ENCODE peak calls at places on chromosomes 12 and 14, in eight cellular contexts. C is lower leg skin, S is endothelial cell of umbilical vein, L is activated B cell treated with CpG ODN at 0.5 μM for 24 hours, X is transverse colon, U is mammary epithelial cell, K is uterus, M is BE2C. B is an unnamed sample.

GRCh38 chr14:85093631-85094330 is 436.2 kb upstream of the FLRT2 start:
- DNase-seq in C (no peak), S (no peak), L (no peak), X (no peak), U (peak), K (no peak), M (no peak), B (no peak)

GRCh38 chr14:100587763-100588411 is 670 bp upstream of the BEGAIN start:
- DNase-seq in C (peak), S (no peak), L (peak), X (no peak), U (no peak), K (no peak), M (peak), B (no peak)

GRCh38 chr12:2139651-2140050 is 86.9 kb downstream of the CACNA1C start:
- DNase-seq in C (no peak), S (no peak), L (no peak), X (no peak), U (no peak), K (no peak), M (no peak), B (no peak)

GRCh38 chr14:60856113-60856512 is 121.6 kb downstream of the MNAT1 start:
- DNase-seq in C (no peak), S (no peak), L (no peak), X (no peak), U (no peak), K (no peak), M (no peak), B (no peak)

GRCh38 chr12:92259291-92259690 is 113.6 kb upstream of the BTG1 start:
- DNase-seq in C (no peak), S (peak), L (no peak), X (no peak), U (no peak), K (no peak), M (no peak), B (no peak)

GRCh38 chr14:54174437-54174836 is 217.8 kb upstream of the BMP4 start:
- DNase-seq in C (no peak), S (peak), L (no peak), X (no peak), U (no peak), K (no peak), M (no peak), B (no peak)

GRCh38 chr12:69345742-69346141 is 2.4 kb upstream of the LYZ start:
- DNase-seq in C (no peak), S (no peak), L (no peak), X (no peak), U (no peak), K (no peak), M (no peak), B (no peak)

GRCh38 chr12:278046-278445 is 15.4 kb upstream of the SLC6A13 start:
- DNase-seq in C (no peak), S (no peak), L (no peak), X (no peak), U (no peak), K (no peak), M (no peak), B (no peak)

GRCh38 chr14:73784065-73784987 is 67.3 kb upstream of the PTGR2 start:
- DNase-seq in C (no peak), S (no peak), L (no peak), X (no peak), U (peak), K (no peak), M (no peak), B (no peak)

GRCh38 chr12:131458048-131458374 is 252.9 kb upstream of the SFSWAP start:
- DNase-seq in C (no peak), S (no peak), L (no peak), X (no peak), U (no peak), K (no peak), M (no peak), B (no peak)

GRCh38 chr12:64392221-64392620 is 1.7 kb upstream of the C12orf56 start:
- DNase-seq in C (no peak), S (peak), L (no peak), X (no peak), U (peak), K (no peak), M (peak), B (no peak)
- TF ChIP-seq CTCF in C (no peak), S (peak), L (no peak), X (peak), U (peak), K (no peak), M (peak), B (no peak)

GRCh38 chr12:7162691-7163114 is 26.8 kb upstream of the PEX5 start:
- DNase-seq in C (no peak), S (no peak), L (no peak), X (peak), U (peak), K (no peak), M (no peak), B (no peak)
- TF ChIP-seq CTCF in C (no peak), S (peak), L (no peak), X (peak), U (peak), K (peak), M (peak), B (no peak)

DNA sequence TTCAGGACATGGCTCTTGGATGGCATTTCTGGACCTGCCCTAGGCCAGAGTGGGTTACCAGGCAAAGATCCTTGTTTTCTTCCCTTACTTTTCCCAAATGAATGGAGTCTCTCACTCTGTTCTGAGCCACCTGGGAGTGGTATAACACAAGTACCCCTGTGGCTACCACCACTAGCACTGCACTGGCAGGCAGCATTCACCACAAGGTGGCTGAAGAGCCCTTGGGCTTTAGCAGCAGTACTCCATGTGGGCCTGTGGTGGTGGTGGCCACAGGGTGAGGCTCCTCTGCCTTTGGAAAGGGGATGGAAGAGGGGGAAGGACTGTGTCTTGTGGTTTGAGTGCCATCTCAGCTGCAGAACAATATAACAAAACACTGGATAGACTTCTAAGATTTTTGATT is 38.0 kb upstream of the LMNTD1 start:
- DNase-seq in C (no peak), S (no peak), L (no peak), X (no peak), U (no peak), K (no peak), M (peak), B (no peak)
- TF ChIP-seq CTCF in C (no peak), S (no peak), L (no peak), X (no peak), U (peak), K (no peak), M (peak), B (no peak)

GRCh38 chr12:27246141-27246540 is 2.1 kb downstream of the STK38L start:
- DNase-seq in C (no peak), S (no peak), L (no peak), X (no peak), U (no peak), K (no peak), M (no peak), B (no peak)

GRCh38 chr12:27243006-27243405 is 1.1 kb upstream of the STK38L start:
- DNase-seq in C (no peak), S (no peak), L (no peak), X (no peak), U (no peak), K (no peak), M (no peak), B (no peak)

GRCh38 chr12:27245039-27245438 is 953 bp downstream of the STK38L start:
- DNase-seq in C (no peak), S (no peak), L (no peak), X (no peak), U (no peak), K (no peak), M (no peak), B (no peak)

GRCh38 chr12:27244680-27245005 is 557 bp downstream of the STK38L start:
- DNase-seq in C (no peak), S (peak), L (no peak), X (no peak), U (peak), K (no peak), M (no peak), B (no peak)

DNA sequence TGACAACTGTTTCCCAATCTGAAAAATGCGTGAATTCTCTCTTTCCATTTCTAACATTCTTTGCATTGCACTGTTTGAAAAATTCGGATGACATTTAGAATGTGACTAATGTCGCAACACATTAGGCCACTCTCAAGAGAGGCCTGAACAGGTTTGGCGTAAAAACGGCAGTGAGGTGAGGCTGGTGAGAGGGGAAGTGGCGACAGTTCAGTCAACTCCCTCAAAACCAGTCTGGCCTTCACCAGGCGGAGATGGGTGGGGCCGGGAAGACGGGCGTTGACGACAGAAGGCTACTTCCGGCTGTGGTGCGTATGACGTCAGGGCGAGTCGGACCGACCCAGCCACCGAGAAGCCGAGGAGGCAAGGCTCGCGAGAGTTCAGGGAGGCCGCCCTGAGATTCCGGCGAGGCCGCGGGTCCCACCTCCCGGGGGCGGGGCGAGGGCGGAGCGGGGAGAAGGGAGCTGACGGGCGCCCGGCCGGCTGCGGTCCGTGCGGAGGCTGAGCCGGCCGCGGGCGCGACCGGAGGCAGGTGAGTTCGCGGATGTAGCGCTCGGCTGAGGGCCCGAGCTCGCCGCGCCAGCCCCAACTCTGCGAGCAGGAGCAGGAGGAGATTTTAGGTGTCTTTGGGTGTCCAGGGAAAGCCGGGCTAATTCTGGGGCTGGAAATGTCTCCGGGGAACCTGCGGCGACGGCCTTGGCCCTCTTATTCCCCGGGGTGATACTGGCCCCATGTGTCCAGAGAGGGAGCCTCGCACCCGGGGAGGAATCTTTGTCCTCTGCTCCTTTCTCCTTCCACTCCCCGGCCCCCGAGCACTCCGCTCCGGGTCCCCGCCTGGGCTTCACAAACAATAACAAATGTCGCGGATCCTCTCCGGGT is at the start of gene STK38L:
- DNase-seq in C (peak), S (peak), L (peak), X (peak), U (peak), K (peak), M (peak), B (peak)
- TF ChIP-seq CTCF in C (no peak), S (no peak), L (no peak), X (no peak), U (peak), K (peak), M (no peak), B (no peak)

B was measured in natural killer cell.